ENCODE peak calls at places on chromosomes 1 and 21, in six cellular contexts. One of them, this sample, is unnamed.

GRCh38 chr1:220301630-220302029 is 29.4 kb upstream of the RAB3GAP2 start:
- DNase-seq in cardiac fibroblast: no peak
- DNase-seq in ovary: no peak
- DNase-seq in suprapubic skin: no peak
- DNase-seq in OCI-LY7: no peak
- DNase-seq in fibroblast of mammary gland: no peak
- DNase-seq in this sample: no peak

GRCh38 chr1:21706151-21706835 is 37.1 kb upstream of the RAP1GAP start:
- DNase-seq in cardiac fibroblast: peak
- DNase-seq in OCI-LY7: peak
- DNase-seq in suprapubic skin: no peak
- DNase-seq in ovary: no peak
- DNase-seq in fibroblast of mammary gland: peak
- DNase-seq in this sample: peak

GRCh38 chr1:6800728-6801127 is 15.5 kb downstream of the CAMTA1 start:
- DNase-seq in cardiac fibroblast: peak
- DNase-seq in OCI-LY7: no peak
- DNase-seq in fibroblast of mammary gland: no peak
- DNase-seq in suprapubic skin: no peak
- DNase-seq in ovary: no peak
- DNase-seq in this sample: peak

GRCh38 chr1:93000751-93001175 is 39.5 kb upstream of the DIPK1A start:
- DNase-seq in OCI-LY7: no peak
- DNase-seq in cardiac fibroblast: peak
- DNase-seq in suprapubic skin: no peak
- DNase-seq in ovary: no peak
- DNase-seq in fibroblast of mammary gland: no peak
- DNase-seq in this sample: no peak

GRCh38 chr1:60990719-60991100 is 91.7 kb upstream of the NFIA start:
- DNase-seq in suprapubic skin: no peak
- DNase-seq in fibroblast of mammary gland: no peak
- DNase-seq in OCI-LY7: no peak
- DNase-seq in ovary: no peak
- DNase-seq in cardiac fibroblast: no peak
- DNase-seq in this sample: no peak

GRCh38 chr21:41258617-41259016 is 58.0 kb upstream of the FAM3B start:
- DNase-seq in fibroblast of mammary gland: peak
- DNase-seq in ovary: no peak
- DNase-seq in OCI-LY7: no peak
- DNase-seq in cardiac fibroblast: no peak
- DNase-seq in suprapubic skin: no peak
- DNase-seq in this sample: no peak

GRCh38 chr1:5978452-5978851 is 13.8 kb downstream of the NPHP4 start:
- DNase-seq in suprapubic skin: no peak
- DNase-seq in fibroblast of mammary gland: no peak
- DNase-seq in cardiac fibroblast: no peak
- DNase-seq in OCI-LY7: no peak
- DNase-seq in ovary: no peak
- DNase-seq in this sample: no peak

GRCh38 chr1:211068976-211069375 is 65.0 kb downstream of the KCNH1 start:
- DNase-seq in ovary: no peak
- DNase-seq in cardiac fibroblast: no peak
- DNase-seq in OCI-LY7: no peak
- DNase-seq in suprapubic skin: no peak
- DNase-seq in fibroblast of mammary gland: no peak
- DNase-seq in this sample: no peak

GRCh38 chr1:103517380-103518047 is 8.0 kb upstream of the RNPC3 start:
- DNase-seq in cardiac fibroblast: peak
- DNase-seq in ovary: no peak
- DNase-seq in fibroblast of mammary gland: peak
- DNase-seq in OCI-LY7: no peak
- DNase-seq in suprapubic skin: no peak
- DNase-seq in this sample: no peak

GRCh38 chr1:60621524-60621923 is 460.8 kb upstream of the NFIA start:
- DNase-seq in cardiac fibroblast: peak
- DNase-seq in OCI-LY7: no peak
- DNase-seq in suprapubic skin: no peak
- DNase-seq in ovary: no peak
- DNase-seq in fibroblast of mammary gland: peak
- DNase-seq in this sample: peak

GRCh38 chr1:246647113-246647512 is 77.1 kb upstream of the SCCPDH start:
- DNase-seq in suprapubic skin: no peak
- DNase-seq in fibroblast of mammary gland: peak
- DNase-seq in ovary: no peak
- DNase-seq in cardiac fibroblast: peak
- DNase-seq in OCI-LY7: no peak
- DNase-seq in this sample: peak

GRCh38 chr1:198681831-198682756 is 43.3 kb downstream of the PTPRC start:
- DNase-seq in OCI-LY7: peak
- DNase-seq in cardiac fibroblast: peak
- DNase-seq in suprapubic skin: peak
- DNase-seq in ovary: no peak
- DNase-seq in fibroblast of mammary gland: peak
- DNase-seq in this sample: peak

GRCh38 chr1:221887091-221887746 is 145.3 kb upstream of the DUSP10 start:
- DNase-seq in fibroblast of mammary gland: peak
- DNase-seq in ovary: no peak
- DNase-seq in cardiac fibroblast: peak
- DNase-seq in OCI-LY7: no peak
- DNase-seq in suprapubic skin: peak
- DNase-seq in this sample: peak

GRCh38 chr1:165862448-165862847 is 35.0 kb downstream of the UCK2 start:
- DNase-seq in OCI-LY7: peak
- DNase-seq in fibroblast of mammary gland: no peak
- DNase-seq in suprapubic skin: no peak
- DNase-seq in ovary: no peak
- DNase-seq in cardiac fibroblast: no peak
- DNase-seq in this sample: no peak

GRCh38 chr1:65434760-65435159 is 14.3 kb downstream of the LEPR start:
- DNase-seq in fibroblast of mammary gland: no peak
- DNase-seq in ovary: no peak
- DNase-seq in cardiac fibroblast: no peak
- DNase-seq in OCI-LY7: no peak
- DNase-seq in suprapubic skin: no peak
- DNase-seq in this sample: no peak

GRCh38 chr1:22916469-22916817 is 56.2 kb downstream of the LACTBL1 start:
- DNase-seq in cardiac fibroblast: no peak
- DNase-seq in fibroblast of mammary gland: no peak
- DNase-seq in OCI-LY7: peak
- DNase-seq in ovary: no peak
- DNase-seq in suprapubic skin: no peak
- DNase-seq in this sample: no peak

GRCh38 chr1:43936470-43937151 is 3.0 kb downstream of the ARTN start:
- DNase-seq in ovary: no peak
- DNase-seq in OCI-LY7: no peak
- DNase-seq in fibroblast of mammary gland: no peak
- DNase-seq in cardiac fibroblast: peak
- DNase-seq in suprapubic skin: no peak
- DNase-seq in this sample: no peak
- H3K4me3 ChIP-seq in ovary: peak
- H3K4me3 ChIP-seq in OCI-LY7: no peak
- H3K4me3 ChIP-seq in fibroblast of mammary gland: no peak
- H3K4me3 ChIP-seq in cardiac fibroblast: no peak
- H3K4me3 ChIP-seq in suprapubic skin: peak
- H3K4me3 ChIP-seq in this sample: peak

DNA sequence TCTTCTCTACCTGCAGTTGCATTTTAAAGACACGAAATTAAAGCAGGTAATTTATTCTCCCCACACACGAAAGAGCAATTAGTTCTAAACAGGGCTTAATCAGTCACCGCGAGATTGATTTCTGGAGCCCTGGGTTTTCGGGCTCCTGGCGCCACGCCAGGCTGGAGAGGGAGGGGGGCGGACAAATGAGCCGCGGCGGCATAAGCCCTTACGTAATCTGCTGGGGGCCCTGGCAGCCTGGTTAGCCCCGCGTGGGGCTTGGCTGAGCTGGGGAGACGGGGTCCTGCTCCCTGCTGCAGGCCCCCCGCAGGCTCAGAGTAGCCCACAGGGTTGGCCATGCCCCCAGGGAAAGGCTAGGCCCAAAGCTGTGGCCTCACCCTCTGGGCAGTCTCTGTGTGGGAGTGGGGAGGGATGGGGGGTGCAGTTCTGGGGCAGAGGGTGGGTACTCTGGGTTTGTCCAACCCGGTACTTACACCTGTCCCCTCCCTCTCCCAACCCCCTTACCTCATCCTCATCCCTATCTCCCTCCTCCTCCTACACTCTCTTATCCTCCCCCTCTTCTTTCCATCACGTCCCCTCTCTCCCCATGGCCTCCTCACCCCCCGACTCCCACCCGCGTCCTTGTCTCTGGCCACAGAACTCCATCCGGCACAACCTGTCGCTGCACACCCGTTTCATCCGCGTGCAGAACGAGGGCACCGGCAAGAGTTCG is 19.9 kb downstream of the FOXO6 start:
- DNase-seq in suprapubic skin: no peak
- DNase-seq in cardiac fibroblast: peak
- DNase-seq in ovary: peak
- DNase-seq in OCI-LY7: no peak
- DNase-seq in fibroblast of mammary gland: no peak
- DNase-seq in this sample: no peak
- H3K4me3 ChIP-seq in suprapubic skin: peak
- H3K4me3 ChIP-seq in cardiac fibroblast: peak
- H3K4me3 ChIP-seq in ovary: peak
- H3K4me3 ChIP-seq in OCI-LY7: no peak
- H3K4me3 ChIP-seq in fibroblast of mammary gland: no peak
- H3K4me3 ChIP-seq in this sample: peak

DNA sequence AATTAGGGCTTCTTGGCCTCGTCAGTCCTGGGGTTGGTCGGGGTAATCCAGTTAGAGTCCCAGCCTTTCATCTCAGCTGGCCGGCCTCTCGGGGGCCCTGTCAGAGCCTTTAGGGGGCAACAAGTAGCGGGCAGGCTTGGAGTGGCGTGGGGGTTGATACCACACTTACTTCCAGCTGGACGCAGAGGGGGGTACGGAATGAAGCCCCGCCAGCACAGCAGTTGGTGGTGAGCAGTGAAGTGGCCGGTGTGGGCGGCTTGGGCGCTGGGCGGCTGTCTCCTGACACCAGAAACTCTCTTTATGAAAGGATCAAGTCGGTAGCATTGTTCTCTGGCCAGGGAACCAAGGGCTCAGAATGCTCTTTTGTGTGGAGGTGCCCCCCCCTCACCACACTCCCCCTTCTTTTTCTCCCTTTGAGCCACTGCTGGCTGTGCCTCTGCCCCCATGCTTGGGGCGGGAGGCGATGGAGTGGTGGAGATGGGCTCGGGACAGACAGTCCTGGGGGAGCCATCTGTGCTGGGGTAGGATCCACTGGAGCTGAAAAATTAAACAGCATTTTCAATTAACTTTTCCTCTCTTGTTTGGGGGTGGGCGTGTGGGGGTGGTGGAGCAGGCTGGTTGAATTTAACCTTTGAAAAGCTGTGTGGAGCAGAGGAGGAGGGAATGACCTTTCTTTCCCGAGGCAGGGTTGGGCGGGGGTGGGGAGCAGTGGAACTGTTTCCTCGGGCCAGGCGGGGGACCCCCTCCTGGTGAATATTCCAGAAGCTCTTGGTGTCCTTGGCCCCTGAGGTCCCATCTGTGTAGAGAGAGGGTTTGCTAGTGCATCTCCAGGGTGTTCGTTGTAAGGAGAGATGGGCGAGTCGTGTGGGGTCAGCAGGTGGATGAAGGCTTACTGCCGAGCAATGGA is 102.7 kb downstream of the RNF220 start:
- DNase-seq in suprapubic skin: no peak
- DNase-seq in OCI-LY7: no peak
- DNase-seq in cardiac fibroblast: no peak
- DNase-seq in fibroblast of mammary gland: no peak
- DNase-seq in ovary: no peak
- DNase-seq in this sample: no peak
- H3K4me3 ChIP-seq in suprapubic skin: no peak
- H3K4me3 ChIP-seq in OCI-LY7: no peak
- H3K4me3 ChIP-seq in cardiac fibroblast: no peak
- H3K4me3 ChIP-seq in fibroblast of mammary gland: no peak
- H3K4me3 ChIP-seq in ovary: no peak
- H3K4me3 ChIP-seq in this sample: no peak

GRCh38 chr1:15207031-15207828 is 39.8 kb upstream of the FHAD1 start:
- DNase-seq in OCI-LY7: no peak
- DNase-seq in cardiac fibroblast: no peak
- DNase-seq in fibroblast of mammary gland: no peak
- DNase-seq in ovary: peak
- DNase-seq in suprapubic skin: no peak
- DNase-seq in this sample: no peak
- H3K4me3 ChIP-seq in OCI-LY7: no peak
- H3K4me3 ChIP-seq in cardiac fibroblast: no peak
- H3K4me3 ChIP-seq in fibroblast of mammary gland: no peak
- H3K4me3 ChIP-seq in ovary: no peak
- H3K4me3 ChIP-seq in suprapubic skin: no peak
- H3K4me3 ChIP-seq in this sample: no peak

GRCh38 chr1:56574794-56575193 is 4.6 kb downstream of the PLPP3 start:
- DNase-seq in OCI-LY7: no peak
- DNase-seq in fibroblast of mammary gland: no peak
- DNase-seq in suprapubic skin: no peak
- DNase-seq in cardiac fibroblast: no peak
- DNase-seq in ovary: no peak
- DNase-seq in this sample: no peak
- H3K4me3 ChIP-seq in OCI-LY7: no peak
- H3K4me3 ChIP-seq in fibroblast of mammary gland: no peak
- H3K4me3 ChIP-seq in suprapubic skin: peak
- H3K4me3 ChIP-seq in cardiac fibroblast: no peak
- H3K4me3 ChIP-seq in ovary: no peak
- H3K4me3 ChIP-seq in this sample: no peak

GRCh38 chr1:150551049-150551783 is 2.0 kb downstream of the ADAMTSL4 start:
- DNase-seq in ovary: no peak
- DNase-seq in suprapubic skin: no peak
- DNase-seq in OCI-LY7: no peak
- DNase-seq in fibroblast of mammary gland: peak
- DNase-seq in cardiac fibroblast: no peak
- DNase-seq in this sample: no peak
- H3K4me3 ChIP-seq in ovary: no peak
- H3K4me3 ChIP-seq in suprapubic skin: peak
- H3K4me3 ChIP-seq in OCI-LY7: no peak
- H3K4me3 ChIP-seq in fibroblast of mammary gland: peak
- H3K4me3 ChIP-seq in cardiac fibroblast: no peak
- H3K4me3 ChIP-seq in this sample: no peak

GRCh38 chr1:50430010-50430405 is 6.8 kb upstream of the DMRTA2 start:
- DNase-seq in suprapubic skin: no peak
- DNase-seq in ovary: no peak
- DNase-seq in cardiac fibroblast: no peak
- DNase-seq in OCI-LY7: no peak
- DNase-seq in fibroblast of mammary gland: no peak
- DNase-seq in this sample: no peak
- H3K4me3 ChIP-seq in suprapubic skin: no peak
- H3K4me3 ChIP-seq in ovary: no peak
- H3K4me3 ChIP-seq in cardiac fibroblast: no peak
- H3K4me3 ChIP-seq in OCI-LY7: no peak
- H3K4me3 ChIP-seq in fibroblast of mammary gland: no peak
- H3K4me3 ChIP-seq in this sample: no peak

DNA sequence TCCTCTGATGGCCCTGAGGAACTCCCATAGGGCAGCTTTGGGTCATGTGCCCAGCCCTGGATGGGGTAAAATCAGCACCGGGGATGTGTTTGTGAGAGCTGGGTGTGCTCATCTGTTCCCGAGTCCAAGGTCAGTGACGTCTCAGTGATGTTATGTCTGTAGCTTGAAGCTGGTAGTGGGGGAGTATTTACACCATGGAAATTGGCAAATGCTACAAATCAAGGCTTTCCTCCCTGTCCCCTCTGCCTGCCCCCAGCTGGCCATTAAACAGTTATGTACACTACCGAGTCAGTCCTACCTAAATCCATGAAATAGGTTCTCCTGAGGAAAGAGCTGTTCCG is 117.8 kb upstream of the SLC25A33 start:
- DNase-seq in OCI-LY7: no peak
- DNase-seq in suprapubic skin: no peak
- DNase-seq in fibroblast of mammary gland: no peak
- DNase-seq in ovary: no peak
- DNase-seq in cardiac fibroblast: no peak
- DNase-seq in this sample: no peak
- H3K4me3 ChIP-seq in OCI-LY7: peak
- H3K4me3 ChIP-seq in suprapubic skin: no peak
- H3K4me3 ChIP-seq in fibroblast of mammary gland: no peak
- H3K4me3 ChIP-seq in ovary: no peak
- H3K4me3 ChIP-seq in cardiac fibroblast: no peak
- H3K4me3 ChIP-seq in this sample: no peak

GRCh38 chr1:27342391-27342777 is 562 bp downstream of the SYTL1 start:
- DNase-seq in fibroblast of mammary gland: no peak
- DNase-seq in ovary: no peak
- DNase-seq in OCI-LY7: peak
- DNase-seq in suprapubic skin: no peak
- DNase-seq in cardiac fibroblast: no peak
- DNase-seq in this sample: no peak
- H3K4me3 ChIP-seq in fibroblast of mammary gland: no peak
- H3K4me3 ChIP-seq in ovary: no peak
- H3K4me3 ChIP-seq in OCI-LY7: peak
- H3K4me3 ChIP-seq in suprapubic skin: peak
- H3K4me3 ChIP-seq in cardiac fibroblast: no peak
- H3K4me3 ChIP-seq in this sample: peak

This sample was measured in skeletal muscle cell.